ENCODE peak calls at places on chromosomes 6 and 20, in five cellular contexts. U is ecto neural progenitor cell, M is EH, V is lung, B is GOT3. X is an unnamed sample.

GRCh38 chr20:38091447-38092216 is 58.1 kb downstream of the RPRD1B start:
- DNase-seq in V (no peak), U (no peak), M (no peak), B (no peak), X (peak)

GRCh38 chr6:53306819-53307347 is 41.9 kb downstream of the ELOVL5 start:
- DNase-seq in B (no peak), V (no peak), U (no peak), M (peak), X (no peak)

GRCh38 chr6:30101423-30101938 is 11.4 kb downstream of the TRIM31 start:
- DNase-seq in V (no peak), U (no peak), M (no peak), B (no peak), X (no peak)

GRCh38 chr6:165627366-165627765 is 35.7 kb downstream of the PDE10A start:
- DNase-seq in U (no peak), B (no peak), V (no peak), M (no peak), X (no peak)

GRCh38 chr6:35370124-35370741 is 27.9 kb downstream of the PPARD start:
- DNase-seq in M (peak), V (peak), B (peak), U (no peak), X (peak)

GRCh38 chr6:2665169-2666070 is 85.3 kb downstream of the MYLK4 start:
- DNase-seq in V (no peak), B (no peak), U (no peak), M (no peak), X (peak)

GRCh38 chr6:84645563-84646266 is 118.7 kb downstream of the TBX18 start:
- DNase-seq in V (no peak), U (no peak), B (no peak), M (peak), X (no peak)

GRCh38 chr6:26194774-26195375 is 107.6 kb downstream of the HFE start:
- DNase-seq in B (no peak), U (no peak), V (no peak), M (peak), X (no peak)

GRCh38 chr6:75502884-75503283 is 9.3 kb upstream of the FILIP1 start:
- DNase-seq in V (no peak), B (no peak), M (no peak), U (no peak), X (no peak)

GRCh38 chr20:10513931-10514575 is 78.9 kb downstream of the SLX4IP start:
- DNase-seq in V (no peak), U (no peak), B (no peak), M (peak), X (no peak)

X was measured in esophagus muscularis mucosa.